ENCODE peak calls at places on chromosomes 5 and 9, in eight cellular contexts. P, J, G, Z, E, O, K and U are unnamed samples. For H3K4me1, the result is how much of the 10 kb centered on the place peaks cover.

GRCh38 chr5:154400678-154401077 is 45.1 kb upstream of the SAP30L start:
- DNase-seq in P (no peak), J (no peak), G (no peak), Z (no peak), E (no peak), O (no peak), K (no peak), U (no peak)

GRCh38 chr9:124735121-124735520 is 36.0 kb downstream of the NR6A1 start:
- DNase-seq in P (no peak), J (no peak), G (no peak), Z (no peak), E (peak), O (peak), K (no peak), U (no peak)

GRCh38 chr5:149550267-149550582 is 1.0 kb downstream of the CSNK1A1 start:
- DNase-seq in P (peak), J (no peak), G (no peak), Z (no peak), E (no peak), O (peak), K (no peak), U (no peak)

GRCh38 chr5:24643880-24644279 is 898 bp downstream of the CDH10 start:
- DNase-seq in P (no peak), J (no peak), G (no peak), Z (no peak), E (no peak), O (no peak), K (no peak), U (no peak)

GRCh38 chr5:123422433-123423277 is 548 bp downstream of the CEP120 start:
- DNase-seq in P (peak), J (no peak), G (no peak), Z (no peak), E (peak), O (peak), K (peak), U (peak)

GRCh38 chr5:87751801-87752200 is 339.1 kb upstream of the CCNH start:
- DNase-seq in P (no peak), J (no peak), G (no peak), Z (no peak), E (no peak), O (no peak), K (peak), U (no peak)

GRCh38 chr9:63816742-63817621 is 1468.0 kb downstream of the FOXD4L5 start:
- DNase-seq in P (peak), J (peak), G (peak), Z (peak), E (peak), O (peak), K (peak), U (peak)

GRCh38 chr5:31770157-31770556 is 131.2 kb downstream of the PDZD2 start:
- DNase-seq in P (no peak), J (no peak), G (no peak), Z (no peak), E (no peak), O (no peak), K (no peak), U (no peak)

GRCh38 chr9:99666571-99666970 is 155.1 kb upstream of the NR4A3 start:
- DNase-seq in P (peak), J (no peak), G (no peak), Z (no peak), E (no peak), O (no peak), K (no peak), U (no peak)

GRCh38 chr9:120783611-120784047 is 9.6 kb downstream of the FBXW2 start:
- DNase-seq in P (no peak), J (no peak), G (no peak), Z (no peak), E (no peak), O (peak), K (no peak), U (no peak)

GRCh38 chr5:78929833-78930232 is 55.3 kb downstream of the ARSB start:
- DNase-seq in P (no peak), J (no peak), G (no peak), Z (no peak), E (no peak), O (no peak), K (no peak), U (no peak)

GRCh38 chr5:174935854-174936474 is 211.6 kb downstream of the MSX2 start:
- DNase-seq in P (peak), J (no peak), G (peak), Z (peak), E (peak), O (peak), K (peak), U (peak)

GRCh38 chr5:4375640-4376039 is 764.5 kb upstream of the ADAMTS16 start:
- DNase-seq in P (peak), J (no peak), G (no peak), Z (no peak), E (no peak), O (no peak), K (no peak), U (no peak)

GRCh38 chr5:109703827-109704226 is 14.1 kb downstream of the MAN2A1 start:
- DNase-seq in P (no peak), J (no peak), G (no peak), Z (no peak), E (no peak), O (peak), K (no peak), U (no peak)

GRCh38 chr9:34072868-34073590 is 24.3 kb upstream of the UBAP2 start:
- DNase-seq in P (no peak), J (no peak), G (peak), Z (no peak), E (peak), O (peak), K (no peak), U (no peak)

GRCh38 chr9:95460627-95461164 is 56.1 kb downstream of the PTCH1 start:
- DNase-seq in P (no peak), J (no peak), G (peak), Z (no peak), E (no peak), O (no peak), K (no peak), U (no peak)

GRCh38 chr9:95459867-95460626 is 56.7 kb downstream of the PTCH1 start:
- DNase-seq in P (no peak), J (no peak), G (no peak), Z (no peak), E (no peak), O (peak), K (no peak), U (no peak)

GRCh38 chr9:95463145-95464060 is 53.4 kb downstream of the PTCH1 start:
- DNase-seq in P (peak), J (no peak), G (no peak), Z (no peak), E (no peak), O (no peak), K (no peak), U (no peak)

GRCh38 chr9:95461448-95462381 is 55.1 kb downstream of the PTCH1 start:
- DNase-seq in P (no peak), J (no peak), G (no peak), Z (no peak), E (no peak), O (no peak), K (no peak), U (no peak)

DNA sequence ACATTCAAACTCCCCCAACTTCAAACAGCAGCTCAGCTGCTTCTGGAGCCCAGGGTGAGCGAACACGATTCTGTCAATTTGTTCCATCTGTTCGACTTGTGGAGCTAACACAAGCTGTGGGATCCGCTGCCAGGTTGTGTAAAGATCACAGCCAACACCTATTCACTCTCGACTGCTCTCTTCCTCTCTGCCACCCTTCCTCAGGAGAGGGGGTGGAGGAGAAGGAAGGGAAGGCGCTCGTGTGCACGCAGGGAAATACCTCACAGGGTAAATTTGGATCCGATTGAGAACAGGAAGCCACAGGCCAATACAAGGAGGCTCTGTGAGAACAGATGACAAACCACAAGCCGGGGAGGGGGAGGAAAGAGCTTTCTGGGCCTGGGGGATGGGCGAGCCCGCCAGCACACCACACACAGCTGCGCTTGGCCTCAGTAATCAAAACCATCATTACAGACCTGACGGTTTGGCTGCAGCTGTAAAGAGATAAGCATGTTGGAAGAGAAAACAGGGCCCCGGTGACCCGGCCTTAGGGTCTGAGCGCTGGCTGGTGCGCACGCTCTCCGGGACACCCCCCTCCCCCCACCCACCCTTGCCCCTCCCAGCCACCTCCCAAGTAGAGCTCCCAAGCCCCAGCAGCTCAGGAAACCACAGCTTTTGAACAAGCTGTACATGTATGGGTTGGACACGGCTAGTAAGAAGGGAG is 54.2 kb downstream of the PTCH1 start:
- DNase-seq in P (peak), J (no peak), G (peak), Z (no peak), E (no peak), O (peak), K (peak), U (peak)
- H3K4me1 ChIP-seq in P (under half), J (under half), G (half or more), Z (under half), E (under half), O (under half), K (under half), U (under half)

DNA sequence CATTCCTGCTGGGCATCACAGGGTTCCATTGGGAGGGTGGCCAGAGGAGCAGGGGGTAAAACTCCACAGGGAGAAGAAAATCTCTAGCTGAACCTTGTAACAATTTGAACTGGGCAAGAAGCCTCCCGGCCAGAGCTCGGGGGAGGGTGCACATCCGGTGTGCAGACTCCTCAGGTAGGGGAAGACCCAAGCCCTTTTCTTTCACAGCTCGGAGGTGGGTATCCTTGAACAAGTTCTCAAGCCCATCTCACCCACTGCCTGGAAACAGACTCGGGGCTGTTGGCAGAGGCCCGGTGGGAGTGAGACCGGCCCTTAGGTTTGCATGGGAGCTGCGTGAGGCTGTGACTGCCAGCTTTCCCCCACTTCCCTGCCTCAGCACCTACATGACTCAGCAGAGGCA is 111.5 kb upstream of the IL7R start:
- DNase-seq in P (no peak), J (no peak), G (no peak), Z (no peak), E (peak), O (no peak), K (no peak), U (no peak)
- H3K4me3 ChIP-seq in P (no peak), J (no peak), G (no peak), Z (no peak), E (no peak), O (no peak), K (no peak), U (no peak)

GRCh38 chr5:14399054-14399657 is 182.4 kb upstream of the OTULINL start:
- DNase-seq in P (peak), J (no peak), G (no peak), Z (no peak), E (no peak), O (peak), K (no peak), U (peak)

GRCh38 chr5:14400085-14400484 is 181.5 kb upstream of the OTULINL start:
- DNase-seq in P (no peak), J (no peak), G (no peak), Z (no peak), E (no peak), O (peak), K (no peak), U (no peak)

GRCh38 chr5:14400611-14401010 is 181.0 kb upstream of the OTULINL start:
- DNase-seq in P (no peak), J (no peak), G (no peak), Z (no peak), E (no peak), O (no peak), K (no peak), U (no peak)

GRCh38 chr5:14402424-14402823 is 179.2 kb upstream of the OTULINL start:
- DNase-seq in P (no peak), J (no peak), G (no peak), Z (no peak), E (no peak), O (no peak), K (no peak), U (no peak)

GRCh38 chr5:14401639-14402038 is 180.0 kb upstream of the OTULINL start:
- DNase-seq in P (no peak), J (no peak), G (no peak), Z (no peak), E (no peak), O (no peak), K (no peak), U (no peak)
- H3K27ac ChIP-seq in P (no peak), J (no peak), G (no peak), Z (no peak), E (no peak), O (peak), K (no peak), U (no peak)

DNA sequence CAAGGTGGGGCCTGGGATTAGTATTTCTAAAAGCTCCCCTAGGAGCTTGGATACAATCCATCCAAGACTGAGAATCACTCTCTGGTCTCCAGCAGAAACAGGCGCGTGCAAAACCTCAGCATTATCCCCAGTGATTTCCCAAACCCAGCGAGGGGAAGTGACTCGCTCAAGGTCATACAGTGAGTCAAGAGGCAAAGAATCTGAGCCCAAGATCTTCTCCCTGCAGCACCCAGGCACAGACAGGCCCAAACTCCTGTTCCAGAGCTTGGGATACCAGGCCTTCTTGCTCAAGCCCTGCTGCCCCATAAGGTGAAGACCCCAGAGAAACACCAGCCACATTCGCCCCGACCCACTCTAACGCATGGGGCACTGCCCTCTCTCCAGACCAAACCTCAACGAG is 33.2 kb downstream of the SHB start:
- DNase-seq in P (no peak), J (no peak), G (no peak), Z (no peak), E (no peak), O (peak), K (no peak), U (no peak)
- H3K4me1 ChIP-seq in P (under half), J (half or more), G (half or more), Z (half or more), E (half or more), O (half or more), K (half or more), U (under half)

GRCh38 chr9:128393171-128393761 is 22.1 kb downstream of the URM1 start:
- DNase-seq in P (no peak), J (no peak), G (no peak), Z (no peak), E (no peak), O (no peak), K (no peak), U (no peak)
- H3K4me3 ChIP-seq in P (no peak), J (no peak), G (no peak), Z (no peak), E (no peak), O (no peak), K (no peak), U (no peak)

GRCh38 chr9:136609838-136610311 is 52.8 kb upstream of the EGFL7 start:
- DNase-seq in P (no peak), J (no peak), G (no peak), Z (no peak), E (no peak), O (no peak), K (no peak), U (no peak)

GRCh38 chr9:136613824-136614371 is 48.8 kb upstream of the EGFL7 start:
- DNase-seq in P (no peak), J (no peak), G (no peak), Z (no peak), E (no peak), O (no peak), K (no peak), U (no peak)

GRCh38 chr9:136610426-136610825 is 52.3 kb upstream of the EGFL7 start:
- DNase-seq in P (no peak), J (no peak), G (no peak), Z (no peak), E (no peak), O (no peak), K (no peak), U (no peak)

GRCh38 chr9:136611119-136611518 is 51.6 kb upstream of the EGFL7 start:
- DNase-seq in P (no peak), J (no peak), G (no peak), Z (no peak), E (no peak), O (no peak), K (no peak), U (no peak)

GRCh38 chr9:136611606-136612005 is 51.1 kb upstream of the EGFL7 start:
- DNase-seq in P (no peak), J (no peak), G (no peak), Z (no peak), E (no peak), O (no peak), K (no peak), U (no peak)
- H3K27ac ChIP-seq in P (no peak), J (no peak), G (no peak), Z (no peak), E (no peak), O (no peak), K (no peak), U (no peak)

DNA sequence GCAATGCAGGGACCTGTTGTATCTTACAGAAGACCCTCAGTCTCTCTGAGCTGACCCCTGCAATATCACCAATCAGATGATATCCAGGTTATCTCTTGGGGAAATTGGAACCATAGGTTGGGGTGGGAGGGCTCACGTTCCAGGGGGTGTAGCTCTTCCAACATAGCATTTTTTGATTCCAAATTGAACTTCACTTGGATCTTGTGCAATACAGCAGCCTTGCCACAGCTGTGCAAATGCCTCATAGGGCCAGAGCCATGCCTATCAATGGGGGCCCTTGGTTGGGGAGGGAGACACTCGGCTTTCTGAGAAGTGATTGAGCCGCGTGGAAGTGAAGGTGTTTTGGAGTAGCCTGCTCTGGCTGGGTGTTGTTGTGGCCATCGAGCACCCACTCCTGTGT is 117.2 kb upstream of the PITX1 start:
- DNase-seq in P (no peak), J (no peak), G (no peak), Z (no peak), E (no peak), O (no peak), K (no peak), U (no peak)
- H3K4me1 ChIP-seq in P (under half), J (under half), G (under half), Z (under half), E (under half), O (under half), K (under half), U (under half)

DNA sequence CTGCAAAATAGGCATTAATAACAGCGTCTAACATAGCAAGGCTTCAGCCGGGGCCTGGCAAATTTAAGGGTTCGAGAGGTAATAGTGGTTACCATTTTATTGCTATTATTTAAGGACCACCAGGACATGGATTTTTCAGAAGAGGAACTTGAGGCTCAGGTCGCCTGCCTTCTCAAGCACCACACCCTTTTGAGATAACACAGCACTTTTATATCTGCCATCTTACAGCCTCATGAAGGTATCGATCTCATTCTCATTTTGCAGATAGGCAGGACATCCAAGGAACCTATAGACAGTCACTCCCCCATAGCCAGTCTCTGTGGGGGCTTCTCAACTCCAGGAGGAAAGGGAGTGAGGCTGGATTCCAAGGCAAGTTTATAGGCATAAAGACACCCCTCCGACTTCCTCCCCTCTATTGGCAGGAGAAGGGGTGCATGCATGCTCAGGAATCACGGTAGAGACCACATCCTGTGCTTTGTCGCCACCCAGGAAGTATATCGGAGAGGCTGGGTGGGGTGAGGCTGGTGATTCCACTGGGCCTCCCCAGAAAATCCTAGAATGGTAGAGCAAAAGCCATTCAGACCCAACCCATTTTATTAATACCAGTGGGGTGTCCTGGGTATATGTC is 2.3 kb downstream of the ANXA6 start:
- DNase-seq in P (no peak), J (no peak), G (no peak), Z (no peak), E (no peak), O (peak), K (no peak), U (peak)
- H3K4me3 ChIP-seq in P (peak), J (peak), G (peak), Z (peak), E (no peak), O (peak), K (no peak), U (peak)

GRCh38 chr9:17130285-17130684 is 4.6 kb upstream of the CNTLN start:
- DNase-seq in P (no peak), J (no peak), G (no peak), Z (no peak), E (no peak), O (no peak), K (no peak), U (no peak)
- H3K27ac ChIP-seq in P (no peak), J (no peak), G (no peak), Z (no peak), E (no peak), O (no peak), K (no peak), U (no peak)